ENCODE peak calls at places on chromosome 4, in four cellular contexts. M is SW 1271, F is kidney glomerular epithelial cell, H is kidney tubule cell. S is an unnamed sample.

GRCh38 chr4:3083732-3084131 is 9.3 kb downstream of the HTT start:
- DNase-seq in H (no peak), F (no peak), M (no peak), S (no peak)

GRCh38 chr4:43607400-43607799 is 714.9 kb downstream of the GRXCR1 start:
- DNase-seq in F (no peak), M (no peak), H (no peak), S (no peak)

GRCh38 chr4:41548305-41548704 is 10.3 kb downstream of the LIMCH1 start:
- DNase-seq in M (no peak), F (no peak), H (no peak), S (no peak)

GRCh38 chr4:159146007-159146330 is 43.1 kb downstream of the RAPGEF2 start:
- DNase-seq in M (no peak), H (no peak), F (no peak), S (no peak)

GRCh38 chr4:3475041-3475712 is 12.1 kb downstream of the DOK7 start:
- DNase-seq in M (no peak), H (no peak), F (no peak), S (no peak)

GRCh38 chr4:154389142-154389541 is 102.5 kb downstream of the DCHS2 start:
- DNase-seq in H (no peak), F (no peak), M (no peak), S (no peak)

GRCh38 chr4:81913427-81913878 is 441.7 kb upstream of the RASGEF1B start:
- DNase-seq in F (peak), M (peak), H (peak), S (no peak)

GRCh38 chr4:161336016-161336415 is 827.8 kb downstream of the FSTL5 start:
- DNase-seq in F (no peak), M (no peak), H (no peak), S (no peak)

GRCh38 chr4:114312349-114312748 is 286.3 kb upstream of the UGT8 start:
- DNase-seq in F (no peak), M (no peak), H (no peak), S (no peak)

GRCh38 chr4:152618971-152619370 is 60.8 kb downstream of the TMEM154 start:
- DNase-seq in H (peak), M (no peak), F (no peak), S (no peak)

GRCh38 chr4:123653211-123653610 is 256.6 kb downstream of the SPRY1 start:
- DNase-seq in F (no peak), M (no peak), H (no peak), S (no peak)

GRCh38 chr4:8120518-8120917 is 38.1 kb downstream of the ABLIM2 start:
- DNase-seq in F (no peak), H (no peak), M (no peak), S (no peak)

GRCh38 chr4:69849297-69849696 is 10.6 kb downstream of the SULT1E1 start:
- DNase-seq in F (peak), H (no peak), M (no peak), S (no peak)

GRCh38 chr4:11719879-11720278 is 291.2 kb upstream of the HS3ST1 start:
- DNase-seq in H (peak), M (no peak), F (no peak), S (no peak)

GRCh38 chr4:80115368-80116181 is 42.5 kb upstream of the ANTXR2 start:
- DNase-seq in M (no peak), F (no peak), H (no peak), S (no peak)

GRCh38 chr4:162837679-162838078 is 329.0 kb downstream of the NAF1 start:
- DNase-seq in F (no peak), M (no peak), H (no peak), S (no peak)

GRCh38 chr4:123399638-123400358 is 3.2 kb downstream of the SPRY1 start:
- DNase-seq in M (peak), H (peak), F (peak), S (no peak)

GRCh38 chr4:141121768-141122415 is 11.4 kb downstream of the RNF150 start:
- DNase-seq in H (no peak), F (no peak), M (no peak), S (no peak)

GRCh38 chr4:143773998-143774898 is 73.8 kb upstream of the FREM3 start:
- DNase-seq in M (peak), F (peak), H (peak), S (no peak)

GRCh38 chr4:120509719-120510118 is 412.8 kb downstream of the PRDM5 start:
- DNase-seq in H (no peak), M (no peak), F (no peak), S (no peak)

GRCh38 chr4:7192252-7193039 is at the start of gene SORCS2:
- DNase-seq in H (peak), F (no peak), M (peak), S (no peak)

GRCh38 chr4:6280365-6280996 is 10.8 kb downstream of the WFS1 start:
- DNase-seq in M (no peak), F (no peak), H (no peak), S (no peak)

GRCh38 chr4:127642169-127642568 is 9.4 kb downstream of the INTU start:
- DNase-seq in F (no peak), M (no peak), H (no peak), S (no peak)

GRCh38 chr4:52643846-52644245 is 15.3 kb downstream of the USP46 start:
- DNase-seq in F (peak), H (peak), M (no peak), S (no peak)

GRCh38 chr4:120658772-120659171 is 263.8 kb downstream of the PRDM5 start:
- DNase-seq in H (no peak), F (no peak), M (no peak), S (no peak)

GRCh38 chr4:1170156-1170804 is 2.1 kb downstream of the SPON2 start:
- DNase-seq in H (no peak), M (no peak), F (no peak), S (no peak)

GRCh38 chr4:15541941-15542340 is 72.3 kb downstream of the CC2D2A start:
- DNase-seq in H (no peak), M (no peak), F (no peak), S (no peak)

GRCh38 chr4:2807571-2807970 is 14.7 kb downstream of the SH3BP2 start:
- DNase-seq in H (no peak), M (no peak), F (no peak), S (no peak)

GRCh38 chr4:31905363-31905762 is 1185.2 kb downstream of the PCDH7 start:
- DNase-seq in M (no peak), H (no peak), F (no peak), S (no peak)

GRCh38 chr4:76738081-76738931 is 159.6 kb downstream of the SOWAHB start:
- DNase-seq in M (no peak), F (no peak), H (peak), S (no peak)

GRCh38 chr4:41437264-41437566 is 100.7 kb upstream of the LIMCH1 start:
- DNase-seq in M (no peak), F (no peak), H (no peak), S (no peak)

GRCh38 chr4:181838253-181838652 is 404.9 kb upstream of the TENM3 start:
- DNase-seq in M (no peak), F (no peak), H (no peak), S (no peak)

GRCh38 chr4:20251061-20251795 is 477 bp upstream of the SLIT2 start:
- DNase-seq in H (no peak), F (no peak), M (peak), S (no peak)

GRCh38 chr4:29309050-29309449 is 1411.1 kb upstream of the PCDH7 start:
- DNase-seq in H (peak), F (no peak), M (no peak), S (no peak)

GRCh38 chr4:99471349-99471748 is 36.2 kb upstream of the ADH7 start:
- DNase-seq in F (no peak), H (no peak), M (no peak), S (no peak)

GRCh38 chr4:142350886-142351285 is 495.2 kb downstream of the INPP4B start:
- DNase-seq in F (no peak), H (no peak), M (no peak), S (no peak)

S was measured in brain pericyte.